ENCODE peak calls at places on chromosomes 4 and X, in five cellular contexts. G is mesendoderm, Y is H1, M is H9, A is neuronal stem cell. P is an unnamed sample.

GRCh38 chr4:815464-816146 is 10.3 kb downstream of the CPLX1 start:
- DNase-seq in M (no peak), A (no peak), G (no peak), Y (no peak), P (no peak)

GRCh38 chr4:165926307-165926706 is 53.3 kb downstream of the TLL1 start:
- DNase-seq in A (no peak), M (no peak), G (peak), Y (no peak), P (no peak)

GRCh38 chr4:78653655-78654054 is 102.1 kb downstream of the ANXA3 start:
- DNase-seq in A (no peak), Y (no peak), G (peak), M (no peak), P (no peak)

GRCh38 chrX:155662297-155662696 is 49.5 kb upstream of the TMLHE start:
- DNase-seq in A (no peak), Y (no peak), G (peak), M (no peak), P (peak)

GRCh38 chr4:145511913-145512522 is 30.4 kb downstream of the SMAD1 start:
- DNase-seq in G (peak), Y (no peak), A (no peak), M (no peak), P (peak)

GRCh38 chr4:111849726-111850284 is 295.4 kb upstream of the FAM241A start:
- DNase-seq in G (no peak), M (no peak), Y (no peak), A (no peak), P (peak)

GRCh38 chr4:118224239-118224829 is 128.5 kb downstream of the PRSS12 start:
- DNase-seq in M (no peak), A (peak), G (peak), Y (no peak), P (peak)

GRCh38 chr4:156408749-156409148 is 455.1 kb upstream of the CTSO start:
- DNase-seq in M (no peak), Y (no peak), A (no peak), G (no peak), P (no peak)

GRCh38 chr4:530017-530781 is 31.2 kb downstream of the PIGG start:
- DNase-seq in M (no peak), A (no peak), Y (no peak), G (no peak), P (no peak)

GRCh38 chr4:160319221-160319867 is 1216.5 kb downstream of the RAPGEF2 start:
- DNase-seq in Y (no peak), G (peak), M (no peak), A (no peak), P (no peak)

GRCh38 chr4:145130788-145131398 is 32.8 kb downstream of the ABCE1 start:
- DNase-seq in M (no peak), Y (no peak), A (no peak), G (no peak), P (peak)

GRCh38 chrX:13165747-13166146 is 121.3 kb upstream of the FAM9C start:
- DNase-seq in A (no peak), G (peak), Y (no peak), M (no peak), P (no peak)

GRCh38 chr4:70365479-70365878 is 4.9 kb downstream of the SMR3A start:
- DNase-seq in G (no peak), Y (no peak), A (no peak), M (no peak), P (no peak)

GRCh38 chr4:25874641-25875040 is 11.9 kb upstream of the SEL1L3 start:
- DNase-seq in G (no peak), Y (no peak), M (no peak), A (no peak), P (no peak)

GRCh38 chrX:39854772-39855747 is 242.7 kb downstream of the BCOR start:
- DNase-seq in M (no peak), Y (no peak), A (no peak), G (no peak), P (peak)

GRCh38 chr4:105683038-105683437 is 25.5 kb downstream of the INTS12 start:
- DNase-seq in A (no peak), G (no peak), Y (no peak), M (no peak), P (no peak)

GRCh38 chrX:17559728-17560379 is 177.4 kb upstream of the SCML1 start:
- DNase-seq in A (no peak), M (no peak), G (peak), Y (no peak), P (peak)

GRCh38 chr4:84870398-84871163 is 95.9 kb downstream of the WDFY3 start:
- DNase-seq in M (peak), Y (peak), A (no peak), G (peak), P (peak)

GRCh38 chr4:6278801-6279197 is 9.1 kb downstream of the WFS1 start:
- DNase-seq in A (no peak), M (no peak), G (no peak), Y (no peak), P (no peak)

GRCh38 chrX:3699841-3700381 is 13.5 kb downstream of the PRKX start:
- DNase-seq in A (no peak), M (no peak), G (no peak), Y (no peak), P (no peak)

GRCh38 chr4:163495900-163496299 is 1.4 kb downstream of the TMA16 start:
- DNase-seq in A (no peak), Y (no peak), G (no peak), M (no peak), P (peak)

GRCh38 chr4:152187693-152188092 is 348.2 kb downstream of the FBXW7 start:
- DNase-seq in G (no peak), M (no peak), A (no peak), Y (no peak), P (no peak)

GRCh38 chr4:88820723-88821368 is 123.2 kb upstream of the NAP1L5 start:
- DNase-seq in Y (no peak), G (no peak), A (no peak), M (no peak), P (no peak)

GRCh38 chr4:156330436-156331031 is 376.9 kb upstream of the CTSO start:
- DNase-seq in A (no peak), Y (no peak), G (no peak), M (no peak), P (no peak)

GRCh38 chrX:113384628-113385027 is 544.0 kb upstream of the AMOT start:
- DNase-seq in A (no peak), Y (no peak), M (no peak), G (no peak), P (peak)

GRCh38 chrX:115547448-115547847 is 13.5 kb upstream of the PLS3 start:
- DNase-seq in G (peak), M (peak), A (no peak), Y (no peak), P (no peak)

GRCh38 chr4:173211838-173212237 is 43.2 kb downstream of the GALNT7 start:
- DNase-seq in Y (no peak), M (no peak), G (peak), A (no peak), P (peak)

GRCh38 chr4:6380746-6381411 is 91.5 kb downstream of the PPP2R2C start:
- DNase-seq in M (no peak), A (no peak), Y (no peak), G (no peak), P (no peak)

GRCh38 chr4:26273308-26273980 is 47.4 kb upstream of the RBPJ start:
- DNase-seq in Y (no peak), A (no peak), G (peak), M (peak), P (no peak)

GRCh38 chr4:127783026-127783769 is 1.1 kb downstream of the HSPA4L start:
- DNase-seq in G (peak), M (peak), Y (no peak), A (peak), P (peak)

GRCh38 chrX:152138388-152138784 is at the start of gene MAGEA10:
- DNase-seq in M (no peak), A (no peak), G (no peak), Y (no peak), P (no peak)

GRCh38 chr4:118557298-118557851 is 127.8 kb upstream of the METTL14 start:
- DNase-seq in M (no peak), Y (no peak), A (no peak), G (peak), P (peak)

GRCh38 chr4:110586137-110586850 is 36.6 kb downstream of the PITX2 start:
- DNase-seq in Y (no peak), A (no peak), G (peak), M (no peak), P (peak)

GRCh38 chrX:48890934-48891401 is 6.6 kb downstream of the TIMM17B start:
- DNase-seq in M (no peak), Y (no peak), A (no peak), G (no peak), P (no peak)

GRCh38 chrX:41293269-41293668 is 40.7 kb upstream of the DDX3X start:
- DNase-seq in G (peak), M (peak), Y (no peak), A (no peak), P (no peak)

GRCh38 chr4:186298034-186298647 is 32.2 kb downstream of the F11 start:
- DNase-seq in M (peak), A (no peak), G (peak), Y (no peak), P (no peak)

GRCh38 chrX:99242001-99242400 is 1168.1 kb downstream of the PCDH19 start:
- DNase-seq in G (peak), A (no peak), Y (peak), M (peak), P (no peak)

GRCh38 chr4:73868206-73869129 is 725 bp upstream of the CXCL1 start:
- DNase-seq in A (peak), Y (no peak), M (no peak), G (peak), P (peak)
- H4K8ac ChIP-seq in A (no peak), Y (no peak), M (no peak), G (no peak), P (peak)

GRCh38 chrX:150334998-150335397 is 28.1 kb upstream of the MAMLD1 start:
- DNase-seq in M (no peak), G (no peak), Y (no peak), A (no peak), P (no peak)

GRCh38 chrX:150334100-150334499 is 29.0 kb upstream of the MAMLD1 start:
- DNase-seq in Y (no peak), A (no peak), G (no peak), M (no peak), P (no peak)

GRCh38 chrX:150329282-150329681 is 33.8 kb upstream of the MAMLD1 start:
- DNase-seq in A (no peak), Y (no peak), G (peak), M (peak), P (no peak)

GRCh38 chrX:150329888-150330287 is 33.2 kb upstream of the MAMLD1 start:
- DNase-seq in A (no peak), G (no peak), Y (no peak), M (no peak), P (no peak)

DNA sequence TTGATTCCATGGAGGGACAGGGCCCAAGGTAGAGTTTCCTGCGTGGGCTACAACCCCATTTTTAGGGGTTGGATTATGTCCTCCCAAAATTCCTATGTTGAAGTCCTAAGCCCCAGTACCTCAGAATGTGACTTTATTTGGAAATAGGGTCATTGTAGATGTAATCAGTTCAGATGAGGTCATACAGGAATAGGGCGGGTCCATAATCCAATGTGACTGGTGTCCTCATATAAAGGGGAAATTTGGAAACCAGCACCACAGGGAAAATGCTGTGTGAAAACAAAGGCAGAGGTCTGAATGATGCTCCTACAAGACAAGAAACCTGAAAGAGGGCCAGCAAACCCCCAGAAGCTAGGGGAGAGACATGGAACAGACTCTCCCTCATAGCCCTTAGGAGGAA is 31.1 kb upstream of the MAMLD1 start:
- DNase-seq in M (no peak), G (no peak), A (no peak), Y (no peak), P (no peak)
- H4K8ac ChIP-seq in M (no peak), G (no peak), A (no peak), Y (no peak), P (no peak)

GRCh38 chr4:40265910-40266274 is 69.1 kb downstream of the RHOH start:
- DNase-seq in Y (no peak), M (no peak), G (no peak), A (no peak), P (no peak)
- H4K8ac ChIP-seq in Y (no peak), M (no peak), G (no peak), A (no peak), P (peak)

GRCh38 chr4:8225704-8226443 is 26.8 kb downstream of the SH3TC1 start:
- DNase-seq in G (peak), M (peak), Y (no peak), A (no peak), P (no peak)

GRCh38 chr4:8222609-8223391 is 23.7 kb downstream of the SH3TC1 start:
- DNase-seq in A (no peak), Y (no peak), G (no peak), M (no peak), P (no peak)

GRCh38 chr4:8227201-8227770 is 28.2 kb downstream of the SH3TC1 start:
- DNase-seq in G (no peak), M (no peak), Y (no peak), A (no peak), P (no peak)

GRCh38 chr4:8224596-8225289 is 25.7 kb downstream of the SH3TC1 start:
- DNase-seq in M (no peak), A (no peak), G (no peak), Y (no peak), P (no peak)

GRCh38 chr4:8225290-8225625 is 26.2 kb downstream of the SH3TC1 start:
- DNase-seq in A (no peak), Y (no peak), M (no peak), G (no peak), P (no peak)
- H4K8ac ChIP-seq in A (no peak), Y (no peak), M (no peak), G (peak), P (no peak)

DNA sequence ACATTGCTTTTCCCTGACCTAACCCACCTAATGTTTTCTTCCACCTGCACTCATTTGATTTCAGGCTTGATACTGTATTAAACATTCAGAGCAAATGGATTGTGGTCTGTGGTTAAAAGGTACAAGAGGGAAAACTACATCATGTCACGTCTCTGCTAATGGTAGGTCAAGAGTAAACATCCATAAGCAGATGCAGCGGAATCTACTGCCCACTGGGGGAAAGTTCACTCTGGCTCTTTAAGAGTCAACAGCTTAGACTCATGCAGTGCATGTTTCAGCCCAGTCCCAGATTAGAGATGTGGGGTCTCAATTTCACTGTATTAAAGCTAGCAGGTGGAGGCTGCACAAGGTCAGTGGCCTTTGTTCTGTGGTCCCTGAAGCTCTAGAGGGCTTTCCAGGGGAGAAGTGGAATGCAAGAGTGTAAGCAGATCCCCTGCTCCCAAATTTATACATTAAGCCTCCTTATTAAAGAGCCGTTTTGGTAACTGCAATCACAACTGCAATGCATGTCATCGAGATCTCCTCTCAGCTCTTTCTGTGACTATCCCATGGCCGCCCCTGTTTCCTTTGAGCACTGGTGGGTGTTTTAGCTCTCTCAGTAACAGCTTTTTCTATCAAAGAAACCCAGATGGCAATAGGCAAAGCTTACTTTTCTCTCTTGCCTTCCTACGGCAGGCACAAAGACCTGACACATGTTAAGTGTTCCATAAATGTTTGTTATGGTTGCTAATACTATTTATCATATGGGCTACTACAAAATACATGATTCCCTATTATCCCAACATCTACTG is 53.5 kb downstream of the LDB2 start:
- DNase-seq in G (peak), A (peak), M (no peak), Y (no peak), P (peak)
- H4K8ac ChIP-seq in G (no peak), A (no peak), M (no peak), Y (no peak), P (no peak)

GRCh38 chr4:77170926-77171325 is 13.9 kb downstream of the CCNG2 start:
- DNase-seq in M (no peak), G (peak), A (no peak), Y (no peak), P (no peak)
- H4K8ac ChIP-seq in M (no peak), G (no peak), A (no peak), Y (no peak), P (no peak)

GRCh38 chr4:2262145-2262943 is 435 bp upstream of the MXD4 start:
- DNase-seq in Y (peak), A (peak), G (peak), M (peak), P (peak)
- H4K8ac ChIP-seq in Y (peak), A (peak), G (no peak), M (no peak), P (peak)